ENCODE peak calls at places on chromosomes 2 and 18, in five cellular contexts. S, X, L, H and R are unnamed samples.

GRCh38 chr2:128457716-128458115 is 139.0 kb upstream of the HS6ST1 start:
- DNase-seq in S (no peak), X (no peak), L (no peak), H (no peak), R (no peak)

GRCh38 chr2:167264380-167264779 is 376.1 kb downstream of the XIRP2 start:
- DNase-seq in S (no peak), X (no peak), L (peak; percentile 21), H (no peak), R (no peak)

GRCh38 chr18:68262697-68263293 is 452.1 kb downstream of the TMX3 start:
- DNase-seq in S (no peak), X (no peak), L (peak; percentile 72), H (no peak), R (no peak)

GRCh38 chr2:152046940-152047339 is 51.9 kb downstream of the CACNB4 start:
- DNase-seq in S (no peak), X (no peak), L (no peak), H (no peak), R (no peak)

GRCh38 chr2:19711470-19712372 is 190.1 kb downstream of the TTC32 start:
- DNase-seq in S (no peak), X (no peak), L (peak; percentile 97), H (no peak), R (no peak)

GRCh38 chr18:42931501-42931900 is 184.0 kb downstream of the RIT2 start:
- DNase-seq in S (no peak), X (no peak), L (peak; percentile 95), H (no peak), R (no peak)

GRCh38 chr2:69188174-69188900 is 175.4 kb downstream of the ANTXR1 start:
- DNase-seq in S (no peak), X (no peak), L (no peak), H (no peak), R (no peak)

GRCh38 chr2:101190753-101191516 is 39.8 kb upstream of the TBC1D8 start:
- DNase-seq in S (no peak), X (no peak), L (no peak), H (no peak), R (no peak)

GRCh38 chr2:147483911-147484310 is 360.9 kb upstream of the ACVR2A start:
- DNase-seq in S (no peak), X (no peak), L (no peak), H (no peak), R (no peak)

GRCh38 chr18:13112982-13113381 is 105.6 kb upstream of the LDLRAD4 start:
- DNase-seq in S (no peak), X (no peak), L (peak; percentile 72), H (peak; percentile 76), R (no peak)

GRCh38 chr18:3832211-3832610 is 382.2 kb downstream of the TGIF1 start:
- DNase-seq in S (no peak), X (no peak), L (no peak), H (no peak), R (no peak)

GRCh38 chr2:13682878-13683277 is 949.6 kb upstream of the LRATD1 start:
- DNase-seq in S (no peak), X (no peak), L (no peak), H (no peak), R (peak; percentile 2)

GRCh38 chr2:149989447-149990063 is 402.0 kb upstream of the MMADHC start:
- DNase-seq in S (no peak), X (no peak), L (no peak), H (no peak), R (no peak)

GRCh38 chr2:73018188-73018825 is 53.2 kb downstream of the SFXN5 start:
- DNase-seq in S (no peak), X (no peak), L (no peak), H (no peak), R (no peak)

GRCh38 chr18:49768051-49768391 is 45.3 kb downstream of the ACAA2 start:
- DNase-seq in S (no peak), X (no peak), L (peak; percentile 85), H (peak; percentile 52), R (no peak)

GRCh38 chr2:16664052-16664731 is 1.4 kb downstream of the CYRIA start:
- DNase-seq in S (no peak), X (peak; percentile 67), L (peak; percentile 79), H (no peak), R (no peak)

GRCh38 chr2:19649107-19649506 is 252.7 kb downstream of the TTC32 start:
- DNase-seq in S (no peak), X (no peak), L (peak; percentile 37), H (no peak), R (no peak)

GRCh38 chr2:164439885-164440284 is 181.4 kb downstream of the GRB14 start:
- DNase-seq in S (no peak), X (no peak), L (no peak), H (no peak), R (no peak)

GRCh38 chr2:79619442-79619841 is 106.6 kb downstream of the CTNNA2 start:
- DNase-seq in S (no peak), X (no peak), L (no peak), H (no peak), R (no peak)

GRCh38 chr2:155125585-155126230 is 427.2 kb downstream of the KCNJ3 start:
- DNase-seq in S (no peak), X (no peak), L (no peak), H (no peak), R (no peak)

GRCh38 chr2:133878326-133878725 is 310.1 kb upstream of the NCKAP5 start:
- DNase-seq in S (no peak), X (no peak), L (no peak), H (no peak), R (no peak)

GRCh38 chr2:151361674-151362380 is 4.4 kb downstream of the TNFAIP6 start:
- DNase-seq in S (no peak), X (no peak), L (no peak), H (no peak), R (no peak)

GRCh38 chr2:113180131-113180946 is 6.6 kb downstream of the PSD4 start:
- DNase-seq in S (no peak), X (no peak), L (no peak), H (no peak), R (no peak)

GRCh38 chr2:86298411-86299390 is 38.7 kb downstream of the REEP1 start:
- DNase-seq in S (no peak), X (no peak), L (peak; percentile 32), H (no peak), R (no peak)

GRCh38 chr2:177264209-177264538 is 353 bp downstream of the NFE2L2 start:
- DNase-seq in S (no peak), X (no peak), L (no peak), H (no peak), R (no peak)

GRCh38 chr2:43707255-43707654 is 31.0 kb upstream of the C1GALT1C1L start:
- DNase-seq in S (no peak), X (no peak), L (peak; percentile 89), H (peak; percentile 28), R (no peak)

GRCh38 chr2:173161040-173161439 is 85.4 kb downstream of the MAP3K20 start:
- DNase-seq in S (no peak), X (no peak), L (no peak), H (no peak), R (no peak)

GRCh38 chr2:217951091-217951490 is 51.7 kb downstream of the TNS1 start:
- DNase-seq in S (no peak), X (no peak), L (no peak), H (no peak), R (no peak)

GRCh38 chr2:135913726-135914365 is 37.6 kb upstream of the MCM6 start:
- DNase-seq in S (peak; percentile 23), X (peak; percentile 50), L (peak; percentile 55), H (no peak), R (peak; percentile 4)

GRCh38 chr2:158134055-158134454 is 32.4 kb downstream of the UPP2 start:
- DNase-seq in S (no peak), X (no peak), L (no peak), H (no peak), R (no peak)

GRCh38 chr2:50674876-50675275 is 357.1 kb downstream of the NRXN1 start:
- DNase-seq in S (no peak), X (no peak), L (peak; percentile 0), H (no peak), R (no peak)